ENCODE peak calls at places on chromosomes 6 and 20, in nine cellular contexts. One of them, this sample, is unnamed. For H3K4me1, the result is how much of the 10 kb centered on the place peaks cover.

GRCh38 chr6:75308250-75308988 is 23.8 kb upstream of the TMEM30A start:
- DNase-seq in pancreas: no peak
- DNase-seq in HCT116: no peak
- DNase-seq in lung: no peak
- DNase-seq in heart right ventricle: no peak
- DNase-seq in right cardiac atrium: no peak
- DNase-seq in neural progenitor cell: no peak
- DNase-seq in GM23338: peak
- DNase-seq in right lobe of liver: no peak
- DNase-seq in this sample: no peak

GRCh38 chr6:16292942-16293341 is 54.6 kb downstream of the GMPR start:
- DNase-seq in GM23338: no peak
- DNase-seq in right lobe of liver: no peak
- DNase-seq in pancreas: no peak
- DNase-seq in right cardiac atrium: no peak
- DNase-seq in HCT116: no peak
- DNase-seq in neural progenitor cell: no peak
- DNase-seq in heart right ventricle: no peak
- DNase-seq in lung: no peak
- DNase-seq in this sample: no peak

GRCh38 chr20:44908987-44909871 is 631 bp upstream of the PABPC1L start:
- DNase-seq in lung: no peak
- DNase-seq in GM23338: no peak
- DNase-seq in right cardiac atrium: no peak
- DNase-seq in HCT116: no peak
- DNase-seq in right lobe of liver: no peak
- DNase-seq in pancreas: no peak
- DNase-seq in heart right ventricle: no peak
- DNase-seq in neural progenitor cell: peak
- DNase-seq in this sample: no peak

GRCh38 chr20:6169251-6169650 is 46.4 kb upstream of the FERMT1 start:
- DNase-seq in lung: no peak
- DNase-seq in HCT116: no peak
- DNase-seq in GM23338: no peak
- DNase-seq in heart right ventricle: no peak
- DNase-seq in pancreas: no peak
- DNase-seq in right cardiac atrium: no peak
- DNase-seq in neural progenitor cell: no peak
- DNase-seq in right lobe of liver: no peak
- DNase-seq in this sample: no peak

GRCh38 chr6:166262738-166263515 is 45.3 kb downstream of the PRR18 start:
- DNase-seq in right lobe of liver: no peak
- DNase-seq in neural progenitor cell: no peak
- DNase-seq in lung: no peak
- DNase-seq in heart right ventricle: no peak
- DNase-seq in right cardiac atrium: no peak
- DNase-seq in GM23338: no peak
- DNase-seq in HCT116: no peak
- DNase-seq in pancreas: no peak
- DNase-seq in this sample: no peak

GRCh38 chr6:140105857-140106256 is 731.4 kb upstream of the CITED2 start:
- DNase-seq in right cardiac atrium: no peak
- DNase-seq in neural progenitor cell: peak
- DNase-seq in lung: no peak
- DNase-seq in HCT116: peak
- DNase-seq in pancreas: no peak
- DNase-seq in GM23338: peak
- DNase-seq in heart right ventricle: no peak
- DNase-seq in right lobe of liver: no peak
- DNase-seq in this sample: no peak

GRCh38 chr6:87660226-87660886 is 41.7 kb downstream of the AKIRIN2 start:
- DNase-seq in heart right ventricle: no peak
- DNase-seq in right cardiac atrium: no peak
- DNase-seq in right lobe of liver: no peak
- DNase-seq in neural progenitor cell: no peak
- DNase-seq in lung: no peak
- DNase-seq in HCT116: no peak
- DNase-seq in GM23338: no peak
- DNase-seq in pancreas: no peak
- DNase-seq in this sample: no peak

GRCh38 chr6:21612067-21612745 is 18.7 kb downstream of the SOX4 start:
- DNase-seq in heart right ventricle: no peak
- DNase-seq in pancreas: no peak
- DNase-seq in HCT116: no peak
- DNase-seq in GM23338: no peak
- DNase-seq in right cardiac atrium: no peak
- DNase-seq in right lobe of liver: no peak
- DNase-seq in lung: no peak
- DNase-seq in neural progenitor cell: no peak
- DNase-seq in this sample: no peak

GRCh38 chr6:32153252-32153834 is 598 bp upstream of the PPT2 start:
- DNase-seq in right cardiac atrium: peak
- DNase-seq in heart right ventricle: peak
- DNase-seq in neural progenitor cell: peak
- DNase-seq in GM23338: peak
- DNase-seq in right lobe of liver: no peak
- DNase-seq in HCT116: no peak
- DNase-seq in pancreas: peak
- DNase-seq in lung: peak
- DNase-seq in this sample: no peak

DNA sequence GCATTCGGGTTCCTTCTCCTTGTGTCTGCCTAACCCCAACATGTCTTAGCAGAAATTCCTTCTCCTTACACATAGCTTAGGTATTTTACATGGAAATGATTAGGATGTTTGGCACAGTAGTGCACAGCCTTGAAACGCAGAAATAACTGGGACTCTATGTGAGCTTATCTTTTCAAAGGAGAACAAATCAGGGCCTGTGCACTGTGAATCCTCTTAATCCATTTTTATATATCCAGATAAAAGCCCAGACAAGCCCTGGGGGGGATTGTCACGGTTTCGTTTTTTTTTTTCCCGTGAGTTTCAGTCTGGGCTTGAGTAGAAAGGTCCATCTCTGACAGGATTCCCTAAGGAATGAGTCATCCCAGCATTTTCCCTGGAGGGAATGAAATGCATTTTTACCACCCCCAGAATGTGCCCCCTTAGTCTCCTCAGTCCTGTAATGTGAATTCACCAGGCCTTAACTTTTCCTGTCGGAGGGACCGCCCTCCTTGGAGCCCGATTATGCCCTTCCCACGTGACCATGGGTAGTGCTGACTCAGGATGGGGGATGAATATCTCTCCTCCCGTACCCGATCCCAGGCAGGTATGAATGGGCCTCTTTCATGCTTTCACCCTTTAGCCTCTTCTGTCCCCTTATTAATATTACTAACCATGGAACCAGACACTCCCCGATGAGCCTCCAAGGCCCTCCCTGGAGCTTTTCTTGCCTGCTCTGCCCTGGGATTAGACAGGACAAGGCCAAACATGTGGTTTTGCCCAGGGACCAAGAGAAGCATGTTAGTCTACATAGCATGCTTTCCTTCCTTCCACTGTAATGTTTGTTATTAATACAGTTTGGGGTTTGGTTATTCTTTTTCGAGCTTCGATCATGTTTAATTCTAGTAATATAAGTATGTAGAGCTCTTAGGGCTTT is 23.9 kb upstream of the NAA20 start:
- DNase-seq in pancreas: peak
- DNase-seq in right lobe of liver: no peak
- DNase-seq in GM23338: peak
- DNase-seq in heart right ventricle: no peak
- DNase-seq in right cardiac atrium: peak
- DNase-seq in neural progenitor cell: no peak
- DNase-seq in HCT116: peak
- DNase-seq in lung: no peak
- DNase-seq in this sample: no peak
- H3K4me1 ChIP-seq in pancreas: under half
- H3K4me1 ChIP-seq in right lobe of liver: under half
- H3K4me1 ChIP-seq in GM23338: under half
- H3K4me1 ChIP-seq in heart right ventricle: half or more
- H3K4me1 ChIP-seq in right cardiac atrium: under half
- H3K4me1 ChIP-seq in neural progenitor cell: under half
- H3K4me1 ChIP-seq in HCT116: under half
- H3K4me1 ChIP-seq in lung: under half
- H3K4me1 ChIP-seq in this sample: under half

GRCh38 chr6:159946912-159947311 is 22.0 kb upstream of the IGF2R start:
- DNase-seq in right cardiac atrium: no peak
- DNase-seq in heart right ventricle: no peak
- DNase-seq in HCT116: no peak
- DNase-seq in neural progenitor cell: no peak
- DNase-seq in lung: no peak
- DNase-seq in GM23338: peak
- DNase-seq in pancreas: no peak
- DNase-seq in right lobe of liver: no peak
- DNase-seq in this sample: no peak

GRCh38 chr6:159943965-159944598 is 24.8 kb upstream of the IGF2R start:
- DNase-seq in pancreas: no peak
- DNase-seq in right lobe of liver: no peak
- DNase-seq in heart right ventricle: no peak
- DNase-seq in GM23338: no peak
- DNase-seq in right cardiac atrium: no peak
- DNase-seq in neural progenitor cell: no peak
- DNase-seq in lung: no peak
- DNase-seq in HCT116: no peak
- DNase-seq in this sample: no peak

GRCh38 chr6:159945801-159946392 is 23.0 kb upstream of the IGF2R start:
- DNase-seq in pancreas: no peak
- DNase-seq in heart right ventricle: no peak
- DNase-seq in right lobe of liver: no peak
- DNase-seq in right cardiac atrium: no peak
- DNase-seq in HCT116: no peak
- DNase-seq in lung: no peak
- DNase-seq in GM23338: no peak
- DNase-seq in neural progenitor cell: no peak
- DNase-seq in this sample: no peak

GRCh38 chr6:159951772-159952171 is 17.1 kb upstream of the IGF2R start:
- DNase-seq in heart right ventricle: no peak
- DNase-seq in right cardiac atrium: no peak
- DNase-seq in pancreas: no peak
- DNase-seq in right lobe of liver: no peak
- DNase-seq in neural progenitor cell: no peak
- DNase-seq in lung: no peak
- DNase-seq in GM23338: no peak
- DNase-seq in HCT116: no peak
- DNase-seq in this sample: no peak

DNA sequence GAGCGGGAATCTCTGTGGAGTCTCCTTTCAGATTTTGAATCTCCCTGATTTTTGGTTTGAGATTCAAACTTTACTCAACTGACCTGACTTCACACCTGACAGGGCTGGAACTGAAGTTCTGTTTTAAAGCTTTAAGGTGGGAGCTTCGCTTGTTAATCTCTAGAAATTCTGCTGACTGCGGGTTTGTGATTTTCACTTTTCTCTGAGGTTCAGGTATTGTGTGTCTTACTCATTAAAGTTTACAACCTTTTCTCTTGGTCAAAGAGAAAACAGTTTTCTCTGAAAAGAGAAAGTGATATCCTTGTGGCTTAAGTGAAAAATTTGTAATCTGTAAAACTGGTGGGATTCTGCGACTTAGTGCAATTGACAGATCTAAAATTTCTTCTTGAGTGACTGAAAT is 20.7 kb upstream of the IGF2R start:
- DNase-seq in right cardiac atrium: no peak
- DNase-seq in lung: no peak
- DNase-seq in GM23338: no peak
- DNase-seq in right lobe of liver: no peak
- DNase-seq in HCT116: no peak
- DNase-seq in neural progenitor cell: no peak
- DNase-seq in heart right ventricle: no peak
- DNase-seq in pancreas: no peak
- DNase-seq in this sample: no peak
- H3K4me1 ChIP-seq in right cardiac atrium: under half
- H3K4me1 ChIP-seq in lung: under half
- H3K4me1 ChIP-seq in GM23338: under half
- H3K4me1 ChIP-seq in right lobe of liver: under half
- H3K4me1 ChIP-seq in HCT116: under half
- H3K4me1 ChIP-seq in neural progenitor cell: under half
- H3K4me1 ChIP-seq in heart right ventricle: under half
- H3K4me1 ChIP-seq in pancreas: under half
- H3K4me1 ChIP-seq in this sample: under half

GRCh38 chr6:56742122-56742791 is 99.6 kb upstream of the DST start:
- DNase-seq in pancreas: no peak
- DNase-seq in right lobe of liver: no peak
- DNase-seq in GM23338: no peak
- DNase-seq in neural progenitor cell: no peak
- DNase-seq in heart right ventricle: no peak
- DNase-seq in lung: no peak
- DNase-seq in right cardiac atrium: no peak
- DNase-seq in HCT116: no peak
- DNase-seq in this sample: no peak

GRCh38 chr6:56744528-56744927 is 101.8 kb upstream of the DST start:
- DNase-seq in right lobe of liver: no peak
- DNase-seq in right cardiac atrium: no peak
- DNase-seq in GM23338: no peak
- DNase-seq in heart right ventricle: no peak
- DNase-seq in HCT116: no peak
- DNase-seq in neural progenitor cell: no peak
- DNase-seq in lung: no peak
- DNase-seq in pancreas: no peak
- DNase-seq in this sample: no peak

GRCh38 chr6:56746767-56747504 is 104.2 kb upstream of the DST start:
- DNase-seq in neural progenitor cell: peak
- DNase-seq in GM23338: peak
- DNase-seq in pancreas: no peak
- DNase-seq in heart right ventricle: no peak
- DNase-seq in lung: no peak
- DNase-seq in HCT116: no peak
- DNase-seq in right lobe of liver: no peak
- DNase-seq in right cardiac atrium: no peak
- DNase-seq in this sample: no peak

GRCh38 chr6:56745971-56746370 is 103.3 kb upstream of the DST start:
- DNase-seq in GM23338: no peak
- DNase-seq in heart right ventricle: no peak
- DNase-seq in right lobe of liver: no peak
- DNase-seq in lung: no peak
- DNase-seq in right cardiac atrium: no peak
- DNase-seq in HCT116: no peak
- DNase-seq in pancreas: no peak
- DNase-seq in neural progenitor cell: no peak
- DNase-seq in this sample: no peak

GRCh38 chr6:56745081-56745480 is 102.4 kb upstream of the DST start:
- DNase-seq in lung: no peak
- DNase-seq in right cardiac atrium: no peak
- DNase-seq in HCT116: no peak
- DNase-seq in pancreas: no peak
- DNase-seq in right lobe of liver: no peak
- DNase-seq in neural progenitor cell: no peak
- DNase-seq in GM23338: no peak
- DNase-seq in heart right ventricle: no peak
- DNase-seq in this sample: no peak
- H3K4me1 ChIP-seq in lung: under half
- H3K4me1 ChIP-seq in right cardiac atrium: under half
- H3K4me1 ChIP-seq in HCT116: half or more
- H3K4me1 ChIP-seq in pancreas: under half
- H3K4me1 ChIP-seq in right lobe of liver: under half
- H3K4me1 ChIP-seq in neural progenitor cell: half or more
- H3K4me1 ChIP-seq in GM23338: half or more
- H3K4me1 ChIP-seq in heart right ventricle: under half
- H3K4me1 ChIP-seq in this sample: under half

DNA sequence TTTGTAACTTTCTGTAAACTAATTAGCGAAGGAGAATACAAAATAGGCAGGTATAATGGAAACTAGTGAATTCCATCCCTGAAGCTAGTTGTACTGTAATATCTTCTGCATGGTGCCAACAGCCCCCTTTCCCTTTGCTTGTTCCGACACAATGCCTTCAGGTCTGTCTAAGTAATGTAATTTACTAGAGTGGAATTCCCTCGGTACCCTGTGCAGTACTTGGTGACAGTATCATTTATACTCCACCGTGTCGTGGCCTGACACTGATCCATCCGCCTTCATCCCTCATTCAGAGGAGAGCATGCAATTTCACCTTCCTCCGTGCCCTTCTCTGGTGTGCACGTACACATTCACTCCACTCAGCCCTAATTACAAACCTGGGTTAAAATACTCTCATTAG is 182.2 kb downstream of the GJA10 start:
- DNase-seq in GM23338: no peak
- DNase-seq in pancreas: no peak
- DNase-seq in HCT116: no peak
- DNase-seq in right lobe of liver: no peak
- DNase-seq in neural progenitor cell: no peak
- DNase-seq in lung: no peak
- DNase-seq in right cardiac atrium: no peak
- DNase-seq in heart right ventricle: no peak
- DNase-seq in this sample: no peak
- H3K4me1 ChIP-seq in GM23338: under half
- H3K4me1 ChIP-seq in pancreas: under half
- H3K4me1 ChIP-seq in HCT116: under half
- H3K4me1 ChIP-seq in right lobe of liver: under half
- H3K4me1 ChIP-seq in neural progenitor cell: under half
- H3K4me1 ChIP-seq in lung: under half
- H3K4me1 ChIP-seq in right cardiac atrium: under half
- H3K4me1 ChIP-seq in heart right ventricle: under half
- H3K4me1 ChIP-seq in this sample: under half

This sample was measured in CD4-positive, CD25-positive, alpha-beta regulatory T cell.